ENCODE peak calls at places on chromosomes 5 and 9, in nine cellular contexts. One of them, this sample, is unnamed. For H3K4me1, the result is how much of the 10 kb centered on the place peaks cover.

GRCh38 chr9:105103776-105104175 is 140.7 kb upstream of the SLC44A1 start:
- DNase-seq in uterus: no peak
- DNase-seq in CD8-positive, alpha-beta memory T cell: no peak
- DNase-seq in PC-3: peak
- DNase-seq in cardiac muscle cell: no peak
- DNase-seq in IMR-90: peak
- DNase-seq in tibial artery: no peak
- DNase-seq in left lung: no peak
- DNase-seq in transverse colon: no peak
- DNase-seq in this sample: no peak

GRCh38 chr9:92100237-92100911 is 14.8 kb downstream of the SPTLC1 start:
- DNase-seq in uterus: no peak
- DNase-seq in tibial artery: no peak
- DNase-seq in cardiac muscle cell: no peak
- DNase-seq in transverse colon: no peak
- DNase-seq in IMR-90: peak
- DNase-seq in left lung: no peak
- DNase-seq in CD8-positive, alpha-beta memory T cell: no peak
- DNase-seq in PC-3: peak
- DNase-seq in this sample: no peak

GRCh38 chr5:108650997-108651396 is 96.7 kb upstream of the FER start:
- DNase-seq in transverse colon: no peak
- DNase-seq in tibial artery: no peak
- DNase-seq in PC-3: peak
- DNase-seq in left lung: no peak
- DNase-seq in IMR-90: peak
- DNase-seq in uterus: no peak
- DNase-seq in CD8-positive, alpha-beta memory T cell: no peak
- DNase-seq in cardiac muscle cell: no peak
- DNase-seq in this sample: no peak

GRCh38 chr9:109253637-109254284 is 67.1 kb downstream of the EPB41L4B start:
- DNase-seq in PC-3: peak
- DNase-seq in left lung: no peak
- DNase-seq in IMR-90: peak
- DNase-seq in tibial artery: no peak
- DNase-seq in cardiac muscle cell: no peak
- DNase-seq in CD8-positive, alpha-beta memory T cell: no peak
- DNase-seq in transverse colon: no peak
- DNase-seq in uterus: no peak
- DNase-seq in this sample: no peak

GRCh38 chr5:56278267-56278826 is 45.2 kb upstream of the ANKRD55 start:
- DNase-seq in CD8-positive, alpha-beta memory T cell: no peak
- DNase-seq in cardiac muscle cell: no peak
- DNase-seq in tibial artery: no peak
- DNase-seq in left lung: no peak
- DNase-seq in uterus: no peak
- DNase-seq in transverse colon: no peak
- DNase-seq in PC-3: no peak
- DNase-seq in IMR-90: peak
- DNase-seq in this sample: no peak

GRCh38 chr5:68139601-68140441 is 75.7 kb upstream of the PIK3R1 start:
- DNase-seq in IMR-90: peak
- DNase-seq in tibial artery: no peak
- DNase-seq in PC-3: no peak
- DNase-seq in left lung: no peak
- DNase-seq in transverse colon: no peak
- DNase-seq in CD8-positive, alpha-beta memory T cell: no peak
- DNase-seq in cardiac muscle cell: no peak
- DNase-seq in uterus: no peak
- DNase-seq in this sample: no peak

GRCh38 chr5:172417983-172418630 is 36.2 kb downstream of the SH3PXD2B start:
- DNase-seq in transverse colon: peak
- DNase-seq in left lung: no peak
- DNase-seq in IMR-90: peak
- DNase-seq in PC-3: peak
- DNase-seq in cardiac muscle cell: no peak
- DNase-seq in CD8-positive, alpha-beta memory T cell: no peak
- DNase-seq in tibial artery: peak
- DNase-seq in uterus: peak
- DNase-seq in this sample: peak

GRCh38 chr5:109630109-109630508 is 59.6 kb upstream of the MAN2A1 start:
- DNase-seq in IMR-90: no peak
- DNase-seq in cardiac muscle cell: no peak
- DNase-seq in left lung: no peak
- DNase-seq in transverse colon: no peak
- DNase-seq in PC-3: no peak
- DNase-seq in uterus: no peak
- DNase-seq in CD8-positive, alpha-beta memory T cell: no peak
- DNase-seq in tibial artery: no peak
- DNase-seq in this sample: no peak

DNA sequence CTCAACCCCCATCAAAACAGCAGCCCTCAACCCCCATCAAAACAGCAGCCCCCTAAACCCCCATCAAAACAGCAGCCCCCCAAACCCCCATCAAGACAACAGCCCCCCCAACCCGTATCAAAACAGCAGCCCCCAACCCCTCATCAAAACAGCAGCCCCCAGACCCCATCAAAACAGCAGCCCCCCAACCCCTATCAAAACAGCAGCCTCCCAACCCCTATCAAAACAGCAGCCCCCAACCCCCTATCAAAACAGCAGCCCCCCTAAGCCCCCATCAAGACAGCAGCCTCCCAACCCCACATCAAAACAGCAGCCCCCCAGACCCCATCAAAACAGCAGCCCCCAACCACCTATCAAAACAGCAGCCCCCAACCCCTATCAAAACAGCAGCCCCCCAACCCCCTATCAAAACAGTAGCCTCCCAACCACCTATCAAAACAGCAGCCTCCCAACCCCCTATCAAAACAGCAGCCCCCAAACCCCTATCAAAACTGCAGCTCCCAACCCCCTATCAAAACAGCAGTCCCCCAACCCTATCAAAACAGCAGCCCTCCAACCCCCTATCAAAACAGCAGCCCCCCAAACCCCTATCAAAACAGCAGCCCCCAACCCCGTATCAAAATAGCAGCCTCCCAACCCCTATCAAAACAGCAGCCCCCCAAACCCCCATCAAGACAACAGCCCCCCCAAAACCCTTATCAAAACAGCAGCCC is 1.2 kb downstream of the TPPP start:
- DNase-seq in left lung: no peak
- DNase-seq in transverse colon: no peak
- DNase-seq in CD8-positive, alpha-beta memory T cell: no peak
- DNase-seq in IMR-90: no peak
- DNase-seq in uterus: no peak
- DNase-seq in PC-3: no peak
- DNase-seq in tibial artery: no peak
- DNase-seq in cardiac muscle cell: no peak
- DNase-seq in this sample: no peak
- H3K4me3 ChIP-seq in left lung: no peak
- H3K4me3 ChIP-seq in transverse colon: peak
- H3K4me3 ChIP-seq in CD8-positive, alpha-beta memory T cell: no peak
- H3K4me3 ChIP-seq in IMR-90: no peak
- H3K4me3 ChIP-seq in uterus: no peak
- H3K4me3 ChIP-seq in PC-3: peak
- H3K4me3 ChIP-seq in tibial artery: peak
- H3K4me3 ChIP-seq in cardiac muscle cell: no peak
- H3K4me3 ChIP-seq in this sample: peak

GRCh38 chr9:34127035-34127948 is 794 bp upstream of the DCAF12 start:
- DNase-seq in tibial artery: no peak
- DNase-seq in cardiac muscle cell: no peak
- DNase-seq in PC-3: no peak
- DNase-seq in IMR-90: no peak
- DNase-seq in left lung: no peak
- DNase-seq in transverse colon: no peak
- DNase-seq in uterus: no peak
- DNase-seq in CD8-positive, alpha-beta memory T cell: no peak
- DNase-seq in this sample: no peak
- H3K4me1 ChIP-seq in tibial artery: under half
- H3K4me1 ChIP-seq in cardiac muscle cell: under half
- H3K4me1 ChIP-seq in PC-3: under half
- H3K4me1 ChIP-seq in IMR-90: under half
- H3K4me1 ChIP-seq in left lung: under half
- H3K4me1 ChIP-seq in transverse colon: under half
- H3K4me1 ChIP-seq in uterus: under half
- H3K4me1 ChIP-seq in CD8-positive, alpha-beta memory T cell: under half
- H3K4me1 ChIP-seq in this sample: under half

GRCh38 chr5:157593036-157593435 is 17.5 kb upstream of the ADAM19 start:
- DNase-seq in left lung: no peak
- DNase-seq in transverse colon: no peak
- DNase-seq in IMR-90: no peak
- DNase-seq in PC-3: no peak
- DNase-seq in cardiac muscle cell: no peak
- DNase-seq in uterus: no peak
- DNase-seq in CD8-positive, alpha-beta memory T cell: no peak
- DNase-seq in tibial artery: no peak
- DNase-seq in this sample: no peak
- H3K4me3 ChIP-seq in left lung: no peak
- H3K4me3 ChIP-seq in transverse colon: no peak
- H3K4me3 ChIP-seq in IMR-90: no peak
- H3K4me3 ChIP-seq in PC-3: no peak
- H3K4me3 ChIP-seq in cardiac muscle cell: no peak
- H3K4me3 ChIP-seq in uterus: no peak
- H3K4me3 ChIP-seq in CD8-positive, alpha-beta memory T cell: no peak
- H3K4me3 ChIP-seq in tibial artery: no peak
- H3K4me3 ChIP-seq in this sample: no peak

DNA sequence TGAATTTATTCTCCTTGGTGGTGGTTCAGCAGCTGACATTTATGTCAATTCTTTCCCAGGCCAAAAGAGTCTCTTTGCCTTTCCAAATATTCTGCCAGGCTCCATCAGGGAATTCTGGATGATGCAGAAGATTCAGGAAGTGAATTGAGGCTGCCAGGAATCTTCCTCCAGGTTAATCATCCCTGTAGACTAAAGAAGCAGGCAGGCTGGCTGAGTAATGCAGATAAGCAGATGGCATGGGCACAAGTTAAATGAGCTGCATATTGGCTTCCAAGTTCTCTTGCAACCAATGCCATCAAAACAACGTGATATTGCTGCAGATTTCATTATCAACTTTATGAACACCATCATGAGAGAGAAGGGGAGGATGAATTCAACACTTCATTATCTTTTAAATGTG is 324.5 kb downstream of the KCNN2 start:
- DNase-seq in transverse colon: no peak
- DNase-seq in tibial artery: no peak
- DNase-seq in CD8-positive, alpha-beta memory T cell: no peak
- DNase-seq in uterus: no peak
- DNase-seq in cardiac muscle cell: no peak
- DNase-seq in IMR-90: no peak
- DNase-seq in PC-3: no peak
- DNase-seq in left lung: no peak
- DNase-seq in this sample: no peak
- H3K4me1 ChIP-seq in transverse colon: under half
- H3K4me1 ChIP-seq in tibial artery: under half
- H3K4me1 ChIP-seq in CD8-positive, alpha-beta memory T cell: under half
- H3K4me1 ChIP-seq in uterus: under half
- H3K4me1 ChIP-seq in cardiac muscle cell: under half
- H3K4me1 ChIP-seq in IMR-90: under half
- H3K4me1 ChIP-seq in PC-3: under half
- H3K4me1 ChIP-seq in left lung: under half
- H3K4me1 ChIP-seq in this sample: under half